ENCODE peak calls at places on chromosomes 11 and 22, in four cellular contexts. O, T, A and Z are unnamed samples.
A peak's percentile ranks its signal among the peaks of the same experiment; 100 is the strongest.

GRCh38 chr11:36447514-36447913 is 62.6 kb downstream of the TRAF6 start:
- DNase-seq in O (no peak), A (no peak), T (no peak), Z (no peak)

GRCh38 chr22:20575724-20576444 is 68.5 kb downstream of the MED15 start:
- DNase-seq in O (no peak), A (no peak), T (no peak), Z (no peak)

GRCh38 chr11:112773256-112773655 is 188.0 kb upstream of the NCAM1 start:
- DNase-seq in T (no peak), A (no peak), O (no peak), Z (no peak)

GRCh38 chr11:128694618-128695481 is 978 bp downstream of the FLI1 start:
- DNase-seq in A (no peak), T (no peak), O (no peak), Z (peak; percentile 39)

GRCh38 chr11:128330203-128330602 is 257.2 kb downstream of the ETS1 start:
- DNase-seq in T (no peak), O (no peak), A (no peak), Z (no peak)

GRCh38 chr11:117175781-117176180 is 2.8 kb upstream of the SIDT2 start:
- DNase-seq in T (no peak), A (no peak), O (no peak), Z (no peak)

GRCh38 chr22:32080904-32081303 is 37.8 kb downstream of the SLC5A1 start:
- DNase-seq in A (peak; percentile 7), T (peak; percentile 47), O (peak; percentile 47), Z (peak; percentile 71)

GRCh38 chr11:102323542-102324261 is 6.4 kb downstream of the BIRC3 start:
- DNase-seq in A (no peak), O (no peak), T (no peak), Z (no peak)

GRCh38 chr11:117980716-117981115 is 5.5 kb upstream of the IL10RA start:
- DNase-seq in O (no peak), A (no peak), T (no peak), Z (no peak)

GRCh38 chr11:118605116-118605867 is 2.1 kb upstream of the PHLDB1 start:
- DNase-seq in O (peak; percentile 86), T (peak; percentile 41), A (no peak), Z (no peak)

GRCh38 chr11:70527046-70527395 is 128.7 kb downstream of the CTTN start:
- DNase-seq in O (no peak), T (no peak), A (no peak), Z (no peak)

GRCh38 chr22:20085651-20086050 is 5.6 kb downstream of the DGCR8 start:
- DNase-seq in A (no peak), T (no peak), O (no peak), Z (no peak)

GRCh38 chr22:20061481-20061861 is 18.6 kb upstream of the DGCR8 start:
- DNase-seq in O (no peak), T (no peak), A (no peak), Z (no peak)

GRCh38 chr11:121996574-121996973 is 119.4 kb downstream of the BLID start:
- DNase-seq in O (no peak), A (no peak), T (no peak), Z (no peak)

GRCh38 chr22:49004484-49005399 is 822.9 kb downstream of the BRD1 start:
- DNase-seq in T (no peak), O (no peak), A (no peak), Z (no peak)

GRCh38 chr11:68314886-68315580 is 2.6 kb downstream of the LRP5 start:
- DNase-seq in T (peak; percentile 96), A (no peak), O (peak; percentile 72), Z (no peak)

GRCh38 chr11:134331565-134332188 is at the start of gene GLB1L2:
- DNase-seq in O (peak; percentile 84), T (peak; percentile 35), A (no peak), Z (peak; percentile 99)

GRCh38 chr22:32853662-32854061 is 52.2 kb downstream of the TIMP3 start:
- DNase-seq in T (no peak), O (no peak), A (no peak), Z (no peak)

GRCh38 chr11:128802358-128802981 is 64.6 kb downstream of the KCNJ1 start:
- DNase-seq in O (peak; percentile 3), T (no peak), A (no peak), Z (peak; percentile 64)

GRCh38 chr22:35202376-35202775 is 54.9 kb upstream of the HMGXB4 start:
- DNase-seq in T (no peak), O (no peak), A (no peak), Z (no peak)

GRCh38 chr22:39300198-39300830 is 19.1 kb downstream of the RPL3 start:
- DNase-seq in A (no peak), T (no peak), O (no peak), Z (no peak)

GRCh38 chr22:38031491-38031890 is 25.7 kb upstream of the PICK1 start:
- DNase-seq in T (no peak), O (no peak), A (no peak), Z (no peak)

GRCh38 chr11:78694152-78694551 is 119.5 kb upstream of the NARS2 start:
- DNase-seq in O (no peak), T (no peak), A (no peak), Z (no peak)

GRCh38 chr11:9193316-9193715 is 71.8 kb downstream of the DENND5A start:
- DNase-seq in A (no peak), T (no peak), O (no peak), Z (no peak)

GRCh38 chr22:19325296-19325950 is 33.9 kb upstream of the CLTCL1 start:
- DNase-seq in T (no peak), A (no peak), O (no peak), Z (no peak)

GRCh38 chr11:59555601-59556114 is 44.3 kb downstream of the OR4D9 start:
- DNase-seq in T (no peak), A (no peak), O (peak; percentile 43), Z (no peak)

GRCh38 chr11:131300304-131300703 is 70.1 kb upstream of the NTM start:
- DNase-seq in O (no peak), A (no peak), T (no peak), Z (no peak)

GRCh38 chr11:73358071-73358470 is 18.1 kb upstream of the RELT start:
- DNase-seq in O (no peak), A (no peak), T (no peak), Z (no peak)
- TF ChIP-seq FOXK2 in O (no peak), A (no peak), T (no peak), Z (no peak)

DNA sequence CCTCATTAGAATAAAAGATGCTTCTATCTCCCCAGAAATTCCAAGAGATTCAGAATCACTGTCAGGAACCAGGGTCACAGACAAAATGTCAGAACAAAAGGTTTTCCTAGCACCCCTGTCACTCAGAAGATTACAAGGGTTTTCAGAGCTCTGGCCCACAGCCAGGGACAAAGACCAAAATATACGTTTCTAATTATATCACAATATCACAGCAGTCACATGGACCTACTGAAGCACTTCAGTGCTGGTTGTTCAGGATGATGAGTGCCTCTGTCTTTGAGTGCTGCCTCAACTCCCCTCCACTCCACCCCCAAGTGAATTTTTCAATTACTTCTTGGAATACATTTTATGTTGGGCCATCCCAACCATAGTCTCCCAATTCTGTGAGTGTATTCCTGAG is 21.9 kb upstream of the RTL6 start:
- DNase-seq in A (no peak), T (no peak), O (no peak), Z (no peak)
- TF ChIP-seq FOXM1 in A (no peak), T (no peak), O (no peak), Z (no peak)

DNA sequence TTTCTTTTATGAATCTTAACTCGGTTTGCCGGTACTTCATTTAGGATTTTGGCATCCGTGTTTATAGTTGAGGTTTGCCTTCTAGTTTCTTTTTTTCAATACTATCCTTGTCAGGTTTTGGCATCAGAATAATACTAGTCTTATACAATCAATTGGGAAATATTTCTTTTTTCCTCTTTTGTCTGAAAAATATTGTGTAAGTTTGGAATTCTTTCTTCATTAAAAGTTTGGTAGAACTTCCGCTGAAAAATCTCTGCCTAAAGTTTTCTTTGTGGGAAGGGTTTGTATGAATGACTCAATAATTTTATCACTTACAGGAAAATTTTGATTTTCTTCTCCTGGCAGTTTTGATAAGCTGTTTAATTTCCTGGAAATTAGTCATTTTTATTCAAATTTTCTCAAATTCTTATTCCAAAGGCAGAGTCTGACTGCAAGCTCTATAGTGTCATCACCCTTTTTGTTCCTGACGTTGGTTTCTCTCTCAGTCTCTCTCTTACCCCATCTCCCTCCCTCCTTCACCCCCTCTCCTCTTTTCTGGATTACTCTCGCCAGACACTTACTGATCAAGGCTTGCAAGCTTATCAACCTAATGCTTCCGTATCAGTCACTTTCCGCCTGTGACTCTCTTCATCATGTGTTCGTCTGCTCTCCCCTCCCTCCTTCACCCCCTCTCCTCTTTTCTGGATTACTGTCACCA is 555.7 kb downstream of the TBC1D22A start:
- DNase-seq in T (no peak), O (no peak), A (no peak), Z (no peak)
- TF ChIP-seq FOXK2 in T (no peak), O (no peak), A (no peak), Z (no peak)

GRCh38 chr11:75582935-75583709 is 21.1 kb downstream of the SERPINH1 start:
- DNase-seq in A (no peak), T (no peak), O (peak; percentile 55), Z (peak; percentile 80)
- TF ChIP-seq FOXM1 in A (no peak), T (no peak), O (no peak), Z (no peak)

DNA sequence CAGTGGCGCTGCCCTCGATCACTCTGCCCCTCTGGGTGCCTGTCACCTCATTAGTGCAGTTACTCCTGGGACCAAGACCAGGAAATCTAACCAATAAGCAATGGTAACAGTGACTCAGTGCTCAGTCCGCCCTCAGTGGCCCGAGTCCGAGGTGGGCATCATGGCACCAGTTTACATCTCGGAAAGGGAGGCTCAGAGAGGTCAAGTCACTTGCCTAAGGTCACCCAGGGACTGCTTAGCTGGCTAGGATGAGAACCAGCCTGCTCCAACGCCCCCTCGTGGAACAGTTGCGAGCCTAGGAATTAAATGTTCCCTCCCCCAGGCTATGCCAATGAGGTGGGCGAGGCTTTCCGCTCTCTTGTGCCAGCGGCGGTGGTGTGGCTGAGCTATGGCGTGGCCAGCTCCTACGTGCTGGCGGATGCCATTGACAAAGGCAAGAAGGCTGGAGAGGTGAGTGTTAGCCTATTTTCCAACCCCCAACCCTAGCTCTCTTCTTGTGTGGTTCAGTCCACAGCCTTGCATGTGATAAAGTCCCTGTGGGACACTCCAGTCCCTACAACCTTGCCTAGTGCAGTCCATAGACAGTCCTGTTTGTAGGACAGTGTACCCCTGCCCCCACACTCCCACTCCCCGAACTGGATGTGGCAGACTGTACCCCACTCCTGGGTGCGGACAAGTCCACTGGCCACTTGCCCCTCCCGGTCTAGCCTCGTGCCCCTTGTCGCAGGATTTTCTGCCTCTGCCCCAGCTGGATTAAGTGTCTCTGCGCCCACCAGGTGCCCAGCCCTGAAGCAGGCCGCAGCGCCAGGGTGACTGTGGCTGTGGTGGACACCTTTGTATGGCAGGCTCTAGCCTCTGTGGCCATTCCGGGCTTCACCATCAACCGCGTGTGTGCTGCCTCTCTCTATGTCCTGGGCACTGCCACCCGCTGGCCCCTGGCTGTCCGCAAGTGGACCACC is 1.1 kb downstream of the MTFP1 start:
- DNase-seq in T (peak; percentile 70), A (peak; percentile 64), O (peak; percentile 79), Z (peak; percentile 86)
- TF ChIP-seq FOXK2 in T (no peak), A (no peak), O (no peak), Z (no peak)

GRCh38 chr11:100716848-100717247 is 29.8 kb downstream of the ARHGAP42 start:
- DNase-seq in T (no peak), O (no peak), A (no peak), Z (no peak)

GRCh38 chr11:100715163-100715792 is 28.2 kb downstream of the ARHGAP42 start:
- DNase-seq in T (no peak), A (no peak), O (no peak), Z (no peak)

GRCh38 chr11:100719362-100719761 is 32.3 kb downstream of the ARHGAP42 start:
- DNase-seq in A (no peak), T (no peak), O (no peak), Z (no peak)

GRCh38 chr11:100719809-100720221 is 32.7 kb downstream of the ARHGAP42 start:
- DNase-seq in A (no peak), T (no peak), O (peak; percentile 25), Z (no peak)
- TF ChIP-seq FOXM1 in A (no peak), T (no peak), O (no peak), Z (no peak)